ENCODE peak calls at places on chromosomes 2 and 18, in four cellular contexts. R, T, Q and I are unnamed samples.

GRCh38 chr2:96887419-96888081 is 17.7 kb upstream of the SEMA4C start:
- DNase-seq in R (no peak), T (no peak), Q (no peak), I (no peak)

GRCh38 chr2:77642339-77642738 is 120.2 kb upstream of the LRRTM4 start:
- DNase-seq in R (no peak), T (no peak), Q (no peak), I (no peak)

GRCh38 chr2:70397186-70397585 is 95.3 kb upstream of the FAM136A start:
- DNase-seq in R (no peak), T (no peak), Q (no peak), I (no peak)

GRCh38 chr2:11932053-11932512 is 185.7 kb downstream of the LPIN1 start:
- DNase-seq in R (no peak), T (no peak), Q (no peak), I (no peak)

GRCh38 chr2:120403676-120404075 is 57.7 kb downstream of the INHBB start:
- DNase-seq in R (no peak), T (no peak), Q (no peak), I (no peak)

GRCh38 chr2:52238782-52239181 is 1206.8 kb upstream of the NRXN1 start:
- DNase-seq in R (no peak), T (no peak), Q (no peak), I (no peak)

GRCh38 chr18:39340418-39340817 is 1774.8 kb upstream of the CELF4 start:
- DNase-seq in R (no peak), T (no peak), Q (no peak), I (no peak)

GRCh38 chr2:8517850-8518480 is 163.9 kb upstream of the ID2 start:
- DNase-seq in R (no peak), T (no peak), Q (no peak), I (no peak)

GRCh38 chr2:101197215-101197745 is 46.1 kb upstream of the TBC1D8 start:
- DNase-seq in R (no peak), T (no peak), Q (no peak), I (no peak)

GRCh38 chr2:191999101-191999836 is 152.4 kb upstream of the CAVIN2 start:
- DNase-seq in R (peak; percentile 34), T (no peak), Q (no peak), I (no peak)

GRCh38 chr2:108975613-108976435 is 13.2 kb downstream of the EDAR start:
- DNase-seq in R (no peak), T (no peak), Q (no peak), I (no peak)

GRCh38 chr2:75424936-75425619 is 135.7 kb downstream of the EVA1A start:
- DNase-seq in R (peak; percentile 18), T (no peak), Q (peak; percentile 46), I (no peak)

GRCh38 chr2:233005096-233005495 is 8.0 kb downstream of the NGEF start:
- DNase-seq in R (no peak), T (no peak), Q (no peak), I (no peak)

GRCh38 chr2:237729681-237730475 is 68.7 kb upstream of the RBM44 start:
- DNase-seq in R (no peak), T (no peak), Q (no peak), I (no peak)

GRCh38 chr2:112924855-112925254 is 13.9 kb downstream of the IL37 start:
- DNase-seq in R (no peak), T (no peak), Q (no peak), I (no peak)

GRCh38 chr2:204825054-204825453 is 279.8 kb downstream of the PARD3B start:
- DNase-seq in R (peak; percentile 7), T (no peak), Q (no peak), I (no peak)
- TF ChIP-seq CHD1 in R (no peak), T (no peak), Q (no peak), I (no peak)

GRCh38 chr2:40240067-40240466 is 211.8 kb downstream of the SLC8A1 start:
- DNase-seq in R (peak; percentile 96), T (no peak), Q (no peak), I (no peak)

GRCh38 chr2:40242315-40242714 is 209.6 kb downstream of the SLC8A1 start:
- DNase-seq in R (no peak), T (no peak), Q (no peak), I (no peak)

GRCh38 chr2:40243581-40243980 is 208.3 kb downstream of the SLC8A1 start:
- DNase-seq in R (peak; percentile 91), T (no peak), Q (no peak), I (no peak)

GRCh38 chr2:40248294-40248693 is 203.6 kb downstream of the SLC8A1 start:
- DNase-seq in R (no peak), T (no peak), Q (no peak), I (no peak)

GRCh38 chr2:40244251-40245010 is 207.5 kb downstream of the SLC8A1 start:
- DNase-seq in R (peak; percentile 75), T (no peak), Q (peak; percentile 60), I (no peak)
- TF ChIP-seq CHD1 in R (no peak), T (no peak), Q (no peak), I (no peak)

GRCh38 chr2:95530734-95531133 is 46.2 kb upstream of the TRIM43B start:
- DNase-seq in R (peak; percentile 88), T (no peak), Q (no peak), I (peak; percentile 51)
- TF ChIP-seq CHD1 in R (no peak), T (no peak), Q (no peak), I (no peak)

DNA sequence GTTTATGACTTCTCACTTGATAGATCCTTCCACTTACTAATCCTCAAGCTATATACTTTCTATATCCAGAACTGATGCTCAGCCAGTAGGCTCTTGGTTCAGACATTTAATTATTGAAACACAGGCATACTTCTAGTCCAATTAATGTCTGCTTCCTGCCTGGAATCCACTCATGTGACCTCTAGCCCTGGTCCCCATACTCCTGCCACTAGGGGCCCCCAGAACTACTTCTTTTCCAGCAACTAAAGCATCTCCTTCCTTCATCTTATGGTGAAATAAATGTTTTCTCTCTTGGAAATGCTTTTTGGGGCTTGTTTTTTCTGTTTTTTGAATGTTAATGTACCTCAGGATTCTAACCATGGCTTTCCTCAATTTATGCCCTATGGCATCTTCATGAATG is 527.6 kb downstream of the SATB2 start:
- DNase-seq in R (no peak), T (no peak), Q (no peak), I (no peak)
- TF ChIP-seq CHD1 in R (no peak), T (no peak), Q (no peak), I (no peak)

DNA sequence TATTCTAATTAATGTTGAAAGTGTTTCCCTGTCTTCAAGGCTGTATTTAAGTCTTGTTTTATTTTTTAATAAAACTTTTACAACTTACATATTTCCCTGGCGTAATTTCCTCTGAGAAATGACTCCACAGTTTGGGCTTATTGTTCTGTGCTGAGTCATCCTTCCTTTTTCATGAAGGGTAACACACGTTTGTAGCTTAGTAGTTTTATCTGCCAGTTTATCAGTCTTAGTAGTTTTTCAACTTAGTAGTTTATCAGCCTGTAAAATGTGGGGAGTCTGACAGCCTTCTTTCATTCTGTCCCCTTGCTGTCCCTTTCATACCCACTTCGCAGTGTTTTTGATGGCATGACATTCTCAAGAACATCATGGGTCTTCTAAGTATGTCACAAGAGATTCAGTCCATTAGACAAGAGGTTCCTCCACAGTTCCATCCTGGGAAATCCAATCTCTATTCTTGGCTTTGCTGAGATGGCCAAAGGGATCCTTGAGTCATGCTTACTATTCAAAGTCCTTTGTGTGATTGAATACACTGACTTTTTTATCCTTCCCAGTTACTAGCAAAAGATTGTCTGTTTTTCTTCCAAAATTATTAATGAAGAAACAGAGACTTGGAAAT is 60.0 kb upstream of the SGPP2 start:
- DNase-seq in R (no peak), T (no peak), Q (no peak), I (no peak)
- TF ChIP-seq CHD1 in R (no peak), T (no peak), Q (no peak), I (no peak)

DNA sequence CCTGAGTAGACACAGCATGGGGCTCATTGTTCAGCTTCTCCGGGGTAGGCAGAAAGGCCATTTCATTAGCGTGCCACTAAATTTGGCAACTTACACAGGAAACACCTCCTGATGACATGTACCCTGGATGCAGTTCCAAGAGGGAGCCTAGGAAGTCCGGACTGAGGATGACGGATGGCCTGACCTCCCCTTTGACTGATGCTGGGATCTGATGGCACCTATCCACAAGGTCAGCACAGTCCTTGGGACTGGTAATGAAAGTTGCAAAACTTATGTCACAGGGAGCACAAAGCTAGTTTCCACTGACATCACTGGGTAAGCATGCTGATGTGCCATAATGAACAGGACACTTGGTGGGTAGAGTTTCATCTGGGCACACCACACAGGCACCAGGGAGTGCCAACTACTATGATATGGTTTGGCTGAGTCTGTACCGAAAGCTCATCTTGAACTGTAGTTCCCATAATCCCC is 126.7 kb upstream of the ARL4C start:
- DNase-seq in R (no peak), T (no peak), Q (no peak), I (no peak)
- TF ChIP-seq CHD1 in R (no peak), T (no peak), Q (no peak), I (no peak)

GRCh38 chr18:63074987-63075404 is 244.6 kb downstream of the BCL2 start:
- DNase-seq in R (peak; percentile 16), T (peak; percentile 66), Q (peak; percentile 87), I (no peak)
- TF ChIP-seq CHD1 in R (no peak), T (no peak), Q (no peak), I (no peak)

DNA sequence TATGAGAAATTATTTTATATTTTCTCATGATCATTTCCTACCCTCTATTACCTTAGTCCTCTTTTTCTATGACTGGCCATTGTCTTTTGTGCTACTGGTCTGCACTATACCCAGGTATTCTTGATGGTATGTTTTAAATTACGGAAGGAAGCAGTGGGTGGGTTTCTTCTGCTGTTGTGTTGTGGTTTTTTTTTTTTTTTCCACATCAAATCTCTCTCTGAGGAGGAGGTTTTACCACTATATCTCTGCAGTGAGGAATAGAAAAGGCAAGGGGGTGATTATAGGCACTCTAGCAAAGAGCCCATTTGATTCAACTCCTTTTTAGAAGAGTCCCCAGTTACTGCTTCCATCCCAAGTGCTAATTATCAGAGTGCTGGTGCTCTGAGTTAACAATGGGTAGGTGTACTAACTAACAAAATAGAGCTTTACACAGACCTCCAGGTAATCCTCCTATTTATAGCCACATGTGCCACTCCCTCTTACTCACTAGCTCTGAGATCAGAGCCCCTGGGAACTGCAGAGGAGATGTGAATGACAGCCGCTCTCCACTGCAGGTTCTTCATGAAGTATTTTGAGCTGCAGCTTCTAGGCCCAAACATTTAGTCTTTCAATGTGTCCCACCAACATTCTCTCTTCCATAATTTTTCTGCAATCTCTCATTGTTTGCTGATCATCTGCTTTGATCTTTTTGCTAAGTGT is 301.6 kb upstream of the GULP1 start:
- DNase-seq in R (no peak), T (no peak), Q (no peak), I (no peak)
- TF ChIP-seq CHD1 in R (no peak), T (no peak), Q (no peak), I (no peak)